ENCODE peak calls at places on chromosomes 1 and 21, in five cellular contexts. One of them, this sample, is unnamed.

GRCh38 chr21:32687946-32688345 is 39.9 kb downstream of the SYNJ1 start:
- DNase-seq in H1: no peak
- DNase-seq in K562: no peak
- DNase-seq in GM12891: no peak
- DNase-seq in GM12878: no peak
- DNase-seq in this sample: no peak

GRCh38 chr1:117572546-117572945 is 33.3 kb upstream of the TENT5C start:
- DNase-seq in H1: no peak
- DNase-seq in K562: no peak
- DNase-seq in GM12891: no peak
- DNase-seq in GM12878: no peak
- DNase-seq in this sample: no peak

GRCh38 chr21:36047139-36047538 is 13.2 kb downstream of the SETD4 start:
- DNase-seq in H1: no peak
- DNase-seq in K562: no peak
- DNase-seq in GM12891: no peak
- DNase-seq in GM12878: no peak
- DNase-seq in this sample: no peak

GRCh38 chr1:64505232-64505943 is 35.5 kb downstream of the CACHD1 start:
- DNase-seq in H1: peak
- DNase-seq in K562: peak
- DNase-seq in GM12891: peak
- DNase-seq in GM12878: no peak
- DNase-seq in this sample: peak

GRCh38 chr1:200150721-200151120 is 123.2 kb downstream of the NR5A2 start:
- DNase-seq in H1: no peak
- DNase-seq in K562: peak
- DNase-seq in GM12891: no peak
- DNase-seq in GM12878: peak
- DNase-seq in this sample: no peak

GRCh38 chr1:215566556-215567490 is at the start of gene KCTD3:
- DNase-seq in H1: peak
- DNase-seq in K562: peak
- DNase-seq in GM12891: no peak
- DNase-seq in GM12878: no peak
- DNase-seq in this sample: no peak

GRCh38 chr1:211068976-211069375 is 65.0 kb downstream of the KCNH1 start:
- DNase-seq in H1: no peak
- DNase-seq in K562: no peak
- DNase-seq in GM12891: no peak
- DNase-seq in GM12878: no peak
- DNase-seq in this sample: no peak

GRCh38 chr1:93338426-93338825 is 7.3 kb upstream of the DR1 start:
- DNase-seq in H1: no peak
- DNase-seq in K562: no peak
- DNase-seq in GM12891: no peak
- DNase-seq in GM12878: no peak
- DNase-seq in this sample: no peak

GRCh38 chr1:155882235-155882634 is 22.9 kb downstream of the SYT11 start:
- DNase-seq in H1: no peak
- DNase-seq in K562: no peak
- DNase-seq in GM12891: peak
- DNase-seq in GM12878: peak
- DNase-seq in this sample: no peak

GRCh38 chr1:31848381-31848897 is 32.6 kb upstream of the SPOCD1 start:
- DNase-seq in H1: no peak
- DNase-seq in K562: no peak
- DNase-seq in GM12891: peak
- DNase-seq in GM12878: no peak
- DNase-seq in this sample: no peak

GRCh38 chr1:16631248-16632043 is 18.1 kb upstream of the NBPF1 start:
- DNase-seq in H1: peak
- DNase-seq in K562: peak
- DNase-seq in GM12891: no peak
- DNase-seq in GM12878: no peak
- DNase-seq in this sample: no peak

GRCh38 chr21:43938751-43939442 is 73.2 kb upstream of the TRAPPC10 start:
- DNase-seq in H1: peak
- DNase-seq in K562: peak
- DNase-seq in GM12891: peak
- DNase-seq in GM12878: peak
- DNase-seq in this sample: peak

GRCh38 chr1:161038523-161039153 is at the start of gene TSTD1:
- DNase-seq in H1: peak
- DNase-seq in K562: peak
- DNase-seq in GM12891: peak
- DNase-seq in GM12878: no peak
- DNase-seq in this sample: peak

GRCh38 chr1:91856996-91857395 is 29.0 kb downstream of the TGFBR3 start:
- DNase-seq in H1: no peak
- DNase-seq in K562: no peak
- DNase-seq in GM12891: no peak
- DNase-seq in GM12878: no peak
- DNase-seq in this sample: no peak

GRCh38 chr1:193121616-193122593 is at the start of gene CDC73:
- DNase-seq in H1: peak
- DNase-seq in K562: peak
- DNase-seq in GM12891: peak
- DNase-seq in GM12878: peak
- DNase-seq in this sample: peak

GRCh38 chr1:230772457-230773395 is 25.5 kb downstream of the CAPN9 start:
- DNase-seq in H1: no peak
- DNase-seq in K562: no peak
- DNase-seq in GM12891: no peak
- DNase-seq in GM12878: no peak
- DNase-seq in this sample: no peak

DNA sequence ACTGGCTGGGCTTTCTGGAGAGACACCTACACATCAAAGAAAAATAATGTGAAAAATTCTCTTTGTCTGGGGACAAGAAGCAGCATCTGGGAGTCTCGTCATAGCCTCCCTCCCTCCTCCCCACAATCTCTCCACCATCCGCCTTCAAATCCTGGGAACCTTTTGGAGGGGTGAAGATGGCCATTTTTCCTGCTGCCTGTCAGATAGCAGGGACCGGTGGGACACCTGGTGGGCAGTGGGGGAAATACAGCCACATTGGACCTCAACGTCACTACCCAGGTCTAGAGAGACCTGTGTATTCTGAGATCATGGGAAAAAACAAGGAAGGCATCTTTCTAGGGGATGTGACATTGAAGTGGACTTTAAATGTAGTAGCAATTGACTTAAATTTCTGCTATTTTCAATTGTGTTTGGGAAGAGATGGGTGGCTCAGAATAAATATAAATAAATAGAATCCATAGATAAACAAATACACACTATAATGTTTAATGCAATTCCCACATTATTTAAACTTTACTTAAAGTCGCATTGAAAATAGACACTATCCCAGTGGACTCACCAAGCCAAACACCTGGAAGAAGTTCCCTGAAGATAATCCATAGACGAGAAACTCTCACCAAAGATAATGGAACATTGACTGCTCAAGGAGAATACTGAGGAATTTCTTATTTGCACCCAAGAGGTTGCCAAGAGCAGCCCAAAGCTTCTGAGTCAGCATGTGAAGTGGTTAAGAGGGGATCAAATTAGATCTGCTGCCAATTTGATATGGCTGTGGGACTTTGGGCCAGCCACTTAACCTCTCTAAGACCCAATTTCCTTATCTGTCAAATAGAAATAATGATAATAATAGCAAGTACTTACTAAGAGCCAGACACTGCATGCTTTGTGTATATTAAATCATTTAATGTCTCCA is 147.6 kb upstream of the CAMK1G start:
- DNase-seq in H1: peak
- DNase-seq in K562: peak
- DNase-seq in GM12891: peak
- DNase-seq in GM12878: no peak
- DNase-seq in this sample: peak
- TF ChIP-seq TAF1 in H1: no peak
- TF ChIP-seq TAF1 in K562: no peak
- TF ChIP-seq TAF1 in GM12891: no peak
- TF ChIP-seq TAF1 in GM12878: no peak
- TF ChIP-seq TAF1 in this sample: no peak

GRCh38 chr1:9376886-9377333 is 84.2 kb downstream of the SPSB1 start:
- DNase-seq in H1: no peak
- DNase-seq in K562: no peak
- DNase-seq in GM12891: no peak
- DNase-seq in GM12878: no peak
- DNase-seq in this sample: no peak
- TF ChIP-seq POLR2AphosphoS5 in H1: no peak
- TF ChIP-seq POLR2AphosphoS5 in K562: no peak
- TF ChIP-seq POLR2AphosphoS5 in GM12891: no peak
- TF ChIP-seq POLR2AphosphoS5 in GM12878: no peak
- TF ChIP-seq POLR2AphosphoS5 in this sample: no peak

GRCh38 chr1:41475859-41476567 is 8.5 kb downstream of the EDN2 start:
- DNase-seq in H1: no peak
- DNase-seq in K562: no peak
- DNase-seq in GM12891: no peak
- DNase-seq in GM12878: no peak
- DNase-seq in this sample: no peak

GRCh38 chr1:41473738-41474362 is 10.6 kb downstream of the EDN2 start:
- DNase-seq in H1: no peak
- DNase-seq in K562: no peak
- DNase-seq in GM12891: no peak
- DNase-seq in GM12878: no peak
- DNase-seq in this sample: no peak

GRCh38 chr1:41476807-41477361 is 7.6 kb downstream of the EDN2 start:
- DNase-seq in H1: no peak
- DNase-seq in K562: no peak
- DNase-seq in GM12891: no peak
- DNase-seq in GM12878: no peak
- DNase-seq in this sample: no peak

GRCh38 chr1:41475346-41475745 is 9.1 kb downstream of the EDN2 start:
- DNase-seq in H1: no peak
- DNase-seq in K562: no peak
- DNase-seq in GM12891: no peak
- DNase-seq in GM12878: no peak
- DNase-seq in this sample: no peak

DNA sequence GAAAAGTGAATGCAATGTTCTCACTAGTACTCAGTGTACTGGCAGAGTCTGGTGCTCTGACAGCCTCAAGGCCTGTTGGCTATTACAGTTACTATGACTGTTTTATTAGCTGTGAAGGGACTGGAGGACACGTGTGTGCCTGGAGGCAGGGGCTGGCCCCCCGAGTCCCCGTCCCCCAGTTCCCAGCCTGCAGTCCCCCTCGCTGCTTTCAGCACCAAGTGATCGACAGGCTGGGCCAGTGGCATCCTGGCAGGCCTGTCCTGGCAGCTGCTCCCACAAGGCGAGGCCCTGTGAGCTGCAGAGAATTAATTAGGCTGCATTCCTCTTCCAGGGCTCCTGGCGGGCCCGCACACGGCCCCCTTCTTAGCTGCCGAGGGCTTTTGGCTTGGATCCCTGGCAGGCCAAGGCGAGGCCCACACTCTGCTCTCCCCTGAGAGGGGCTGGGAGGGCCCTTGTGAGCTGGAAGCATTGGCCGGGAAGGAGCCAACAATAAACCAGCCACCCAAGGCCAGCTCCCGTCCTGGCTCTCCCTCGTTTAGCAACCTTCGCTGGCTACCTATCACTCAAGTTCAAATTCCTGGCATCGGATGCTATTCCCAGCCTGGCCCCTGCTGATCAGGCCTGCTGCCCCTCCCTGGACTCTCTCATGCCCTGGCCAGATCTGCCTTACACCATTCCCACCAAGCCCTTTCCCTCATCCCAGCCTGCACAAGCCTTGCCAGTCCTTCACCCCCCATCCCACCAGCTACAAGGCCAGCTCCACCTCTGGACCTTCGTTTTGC is 9.8 kb downstream of the EDN2 start:
- DNase-seq in H1: no peak
- DNase-seq in K562: no peak
- DNase-seq in GM12891: no peak
- DNase-seq in GM12878: no peak
- DNase-seq in this sample: no peak
- TF ChIP-seq TAF1 in H1: no peak
- TF ChIP-seq TAF1 in K562: no peak
- TF ChIP-seq TAF1 in GM12891: no peak
- TF ChIP-seq TAF1 in GM12878: no peak
- TF ChIP-seq TAF1 in this sample: no peak

GRCh38 chr1:39368045-39368444 is 123.4 kb upstream of the BMP8A start:
- DNase-seq in H1: no peak
- DNase-seq in K562: no peak
- DNase-seq in GM12891: no peak
- DNase-seq in GM12878: no peak
- DNase-seq in this sample: no peak

GRCh38 chr1:39372105-39372504 is 119.3 kb upstream of the BMP8A start:
- DNase-seq in H1: no peak
- DNase-seq in K562: no peak
- DNase-seq in GM12891: no peak
- DNase-seq in GM12878: no peak
- DNase-seq in this sample: no peak

GRCh38 chr1:39370602-39371001 is 120.8 kb upstream of the BMP8A start:
- DNase-seq in H1: no peak
- DNase-seq in K562: no peak
- DNase-seq in GM12891: no peak
- DNase-seq in GM12878: no peak
- DNase-seq in this sample: no peak

DNA sequence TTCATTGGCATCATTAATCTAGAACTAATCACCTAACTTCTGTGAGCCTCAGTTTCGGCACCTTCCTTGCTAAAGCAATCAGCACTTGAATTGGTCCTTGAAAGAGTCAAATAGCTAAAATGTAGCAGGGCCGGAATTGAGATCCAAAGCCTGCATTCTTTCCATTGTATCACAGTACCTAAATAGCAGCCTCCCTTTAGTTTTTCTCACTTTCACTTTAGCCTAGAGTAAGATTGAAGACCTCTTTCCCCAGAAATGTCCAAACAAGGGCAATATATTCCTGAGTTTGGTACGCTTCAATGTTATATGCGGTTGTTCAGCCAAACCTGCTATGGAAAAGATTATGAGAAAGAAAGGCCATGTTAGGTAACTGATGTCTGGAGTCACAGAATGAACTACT is 121.9 kb upstream of the BMP8A start:
- DNase-seq in H1: no peak
- DNase-seq in K562: no peak
- DNase-seq in GM12891: no peak
- DNase-seq in GM12878: no peak
- DNase-seq in this sample: no peak
- TF ChIP-seq POLR2AphosphoS5 in H1: no peak
- TF ChIP-seq POLR2AphosphoS5 in K562: no peak
- TF ChIP-seq POLR2AphosphoS5 in GM12891: no peak
- TF ChIP-seq POLR2AphosphoS5 in GM12878: no peak
- TF ChIP-seq POLR2AphosphoS5 in this sample: no peak

GRCh38 chr1:234533975-234534876 is 55.2 kb upstream of the TARBP1 start:
- DNase-seq in H1: no peak
- DNase-seq in K562: no peak
- DNase-seq in GM12891: no peak
- DNase-seq in GM12878: no peak
- DNase-seq in this sample: no peak
- TF ChIP-seq TAF1 in H1: no peak
- TF ChIP-seq TAF1 in K562: no peak
- TF ChIP-seq TAF1 in GM12891: no peak
- TF ChIP-seq TAF1 in GM12878: no peak
- TF ChIP-seq TAF1 in this sample: no peak

This sample was measured in GM12892.